ENCODE peak calls at places on chromosomes 1 and 21, in six cellular contexts. W is mucosa of descending colon, R is SK-N-SH, P is IMR-90, S is K562, B is heart left ventricle. A is an unnamed sample. For H3K36me3 and H3K9me3, the result is how much of the 10 kb centered on the place peaks cover.

GRCh38 chr1:53946252-53947171 is at the start of gene LRRC42:
- DNase-seq in S (peak), R (peak), P (no peak), B (no peak), W (no peak), A (no peak)

GRCh38 chr1:15678578-15678977 is 5.5 kb upstream of the PLEKHM2 start:
- DNase-seq in W (no peak), S (no peak), P (peak), B (no peak), R (no peak), A (no peak)

GRCh38 chr1:87061742-87062156 is 147.3 kb downstream of the HS2ST1 start:
- DNase-seq in S (no peak), R (no peak), P (peak), B (no peak), W (no peak), A (no peak)

GRCh38 chr1:205069371-205070125 is 14.7 kb downstream of the TMEM81 start:
- DNase-seq in P (no peak), B (no peak), S (no peak), R (peak), W (no peak), A (no peak)

GRCh38 chr1:87154351-87154750 is 174.3 kb upstream of the LMO4 start:
- DNase-seq in B (no peak), W (no peak), S (no peak), R (peak), P (no peak), A (peak)

GRCh38 chr1:204134103-204134502 is 17.7 kb downstream of the ETNK2 start:
- DNase-seq in W (no peak), R (no peak), S (no peak), B (no peak), P (no peak), A (no peak)

GRCh38 chr1:226674892-226675719 is 64.0 kb downstream of the ITPKB start:
- DNase-seq in S (no peak), P (no peak), B (peak), W (peak), R (no peak), A (no peak)

GRCh38 chr1:107683683-107684082 is 281.3 kb downstream of the VAV3 start:
- DNase-seq in P (no peak), B (no peak), S (no peak), W (peak), R (no peak), A (no peak)

GRCh38 chr1:52862666-52863458 is 20.3 kb downstream of the ZYG11A start:
- DNase-seq in W (no peak), B (no peak), R (no peak), S (no peak), P (no peak), A (no peak)

GRCh38 chr1:150957666-150958065 is 17.0 kb downstream of the CERS2 start:
- DNase-seq in S (no peak), P (no peak), W (no peak), B (no peak), R (no peak), A (no peak)

GRCh38 chr1:53073287-53073686 is 11.3 kb downstream of the PODN start:
- DNase-seq in W (no peak), P (no peak), S (no peak), R (no peak), B (no peak), A (no peak)

GRCh38 chr21:41830145-41830707 is 48.9 kb downstream of the PRDM15 start:
- DNase-seq in B (no peak), R (no peak), W (no peak), P (no peak), S (no peak), A (no peak)

GRCh38 chr1:50023292-50024159 is at the start of gene AGBL4:
- DNase-seq in P (no peak), S (peak), W (peak), B (peak), R (peak), A (peak)

GRCh38 chr1:78145105-78145580 is 99.4 kb downstream of the GIPC2 start:
- DNase-seq in W (peak), S (peak), P (peak), R (peak), B (no peak), A (peak)

GRCh38 chr1:197911172-197911856 is 5.9 kb upstream of the LHX9 start:
- DNase-seq in B (no peak), W (peak), P (no peak), S (no peak), R (peak), A (peak)

GRCh38 chr21:44083631-44084291 is 23.4 kb upstream of the PWP2 start:
- DNase-seq in S (no peak), B (no peak), W (peak), P (no peak), R (no peak), A (no peak)

GRCh38 chr1:85616011-85616705 is 35.6 kb downstream of the CCN1 start:
- DNase-seq in W (no peak), P (no peak), S (no peak), R (no peak), B (no peak), A (no peak)

GRCh38 chr1:158731707-158732106 is 11.2 kb upstream of the OR6K3 start:
- DNase-seq in B (no peak), S (no peak), W (no peak), P (no peak), R (no peak), A (no peak)

GRCh38 chr1:166952002-166952746 is 23.2 kb downstream of the ILDR2 start:
- DNase-seq in S (no peak), P (peak), R (no peak), W (peak), B (peak), A (no peak)

GRCh38 chr1:98044071-98044697 is 123.3 kb upstream of the DPYD start:
- DNase-seq in W (no peak), P (no peak), B (no peak), R (peak), S (no peak), A (no peak)

GRCh38 chr1:73914994-73915393 is 283.0 kb downstream of the LRRIQ3 start:
- DNase-seq in P (no peak), S (no peak), B (no peak), R (no peak), W (no peak), A (no peak)

GRCh38 chr1:205391386-205391785 is 30.5 kb downstream of the LEMD1 start:
- DNase-seq in P (no peak), B (no peak), S (no peak), W (peak), R (no peak), A (no peak)

GRCh38 chr1:200168926-200169325 is 141.4 kb downstream of the NR5A2 start:
- DNase-seq in R (no peak), W (no peak), P (no peak), B (no peak), S (no peak), A (no peak)

GRCh38 chr1:44783697-44784093 is 4.3 kb downstream of the BEST4 start:
- DNase-seq in R (no peak), S (no peak), B (no peak), P (no peak), W (no peak), A (no peak)

DNA sequence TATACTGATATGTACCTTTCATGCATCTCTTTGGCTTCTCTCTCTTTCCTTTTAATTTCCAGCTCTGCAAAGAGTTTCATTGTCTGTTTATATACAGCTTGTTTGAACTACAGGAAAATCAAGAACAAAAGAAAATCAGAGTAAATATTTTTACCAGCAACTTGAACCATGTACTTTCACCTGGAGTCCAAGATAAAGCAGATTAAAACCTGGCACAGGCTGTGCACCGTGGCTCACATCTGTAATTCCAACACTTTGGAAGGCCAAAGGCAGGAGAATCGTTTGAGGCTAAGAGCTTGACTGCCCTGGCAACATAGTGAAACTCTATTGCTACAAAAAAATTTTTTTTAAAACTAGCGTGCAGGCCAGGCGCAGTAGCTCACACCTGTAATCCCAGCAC is 27.6 kb downstream of the DNAJC8 start:
- DNase-seq in S (no peak), R (no peak), B (no peak), P (no peak), W (no peak), A (no peak)
- H3K36me3 ChIP-seq in S (half or more), R (half or more), B (half or more), P (under half), W (under half), A (half or more)

GRCh38 chr21:19913995-19914394 is 1084.2 kb upstream of the NCAM2 start:
- DNase-seq in P (no peak), B (no peak), S (no peak), W (no peak), R (no peak), A (no peak)
- H3K9me3 ChIP-seq in P (under half), B (under half), S (under half), W (under half), R (under half), A (under half)

GRCh38 chr1:183580281-183580682 is 10.0 kb downstream of the NCF2 start:
- DNase-seq in P (no peak), R (no peak), B (peak), S (no peak), W (peak), A (peak)
- TF ChIP-seq CTCF in P (no peak), R (peak), B (peak), S (peak), W (no peak), A (peak)

GRCh38 chr1:168693197-168693871 is 35.7 kb downstream of the DPT start:
- DNase-seq in B (no peak), R (no peak), P (no peak), W (peak), S (no peak), A (no peak)

GRCh38 chr1:168689726-168690602 is 39.0 kb downstream of the DPT start:
- DNase-seq in W (no peak), R (peak), S (no peak), P (no peak), B (peak), A (no peak)

GRCh38 chr1:168693872-168694238 is 35.2 kb downstream of the DPT start:
- DNase-seq in P (no peak), W (no peak), R (no peak), S (no peak), B (no peak), A (no peak)

GRCh38 chr1:168692472-168692871 is 36.5 kb downstream of the DPT start:
- DNase-seq in B (no peak), P (no peak), R (no peak), S (no peak), W (no peak), A (no peak)

GRCh38 chr1:168691541-168691940 is 37.5 kb downstream of the DPT start:
- DNase-seq in R (peak), S (no peak), W (no peak), P (no peak), B (no peak), A (no peak)
- H3K36me3 ChIP-seq in R (under half), S (under half), W (under half), P (under half), B (under half), A (under half)

GRCh38 chr1:233443040-233443439 is 115.5 kb downstream of the MAP3K21 start:
- DNase-seq in R (no peak), W (no peak), S (no peak), B (no peak), P (no peak), A (no peak)

GRCh38 chr1:233444484-233444883 is 117.0 kb downstream of the MAP3K21 start:
- DNase-seq in S (no peak), R (no peak), P (no peak), W (no peak), B (no peak), A (no peak)

GRCh38 chr1:233445737-233446136 is 118.2 kb downstream of the MAP3K21 start:
- DNase-seq in B (no peak), R (no peak), S (no peak), W (no peak), P (no peak), A (no peak)

GRCh38 chr1:233448290-233448689 is 120.8 kb downstream of the MAP3K21 start:
- DNase-seq in B (no peak), W (no peak), P (no peak), R (peak), S (no peak), A (peak)

DNA sequence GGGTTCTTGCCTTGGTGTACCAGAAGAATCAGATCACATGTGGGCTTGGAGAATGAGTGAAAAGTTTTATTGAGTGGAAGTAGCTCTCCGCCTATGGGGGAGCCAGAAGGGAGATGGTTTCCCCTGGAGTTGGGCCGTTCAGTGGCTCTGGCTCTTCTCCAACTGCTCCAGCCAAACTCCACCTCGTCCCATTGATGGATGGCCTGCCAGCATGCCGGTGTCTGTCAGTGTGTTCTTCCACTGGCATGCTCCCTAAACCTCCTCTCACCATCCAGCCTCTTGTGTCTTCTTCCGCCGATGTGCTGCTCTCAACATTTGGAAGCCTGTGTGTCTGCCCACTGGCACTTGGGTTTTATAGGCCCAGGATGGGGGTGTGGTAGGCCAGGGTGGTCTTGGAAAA is 119.4 kb downstream of the MAP3K21 start:
- DNase-seq in S (no peak), R (no peak), P (no peak), B (no peak), W (no peak), A (no peak)
- H3K9me3 ChIP-seq in S (under half), R (under half), P (under half), B (under half), W (under half), A (under half)

GRCh38 chr1:156574039-156574633 is 1.8 kb upstream of the IQGAP3 start:
- DNase-seq in B (no peak), R (no peak), S (no peak), W (no peak), P (no peak), A (no peak)
- TF ChIP-seq CTCF in B (no peak), R (no peak), S (no peak), W (no peak), P (no peak), A (no peak)

GRCh38 chr1:201842472-201843020 is 13.6 kb downstream of the IPO9 start:
- DNase-seq in B (no peak), W (no peak), R (no peak), S (no peak), P (no peak), A (no peak)
- H3K36me3 ChIP-seq in B (under half), W (under half), R (under half), S (under half), P (under half), A (under half)

GRCh38 chr21:40324389-40324788 is 457.2 kb downstream of the PCP4 start:
- DNase-seq in S (no peak), R (no peak), W (no peak), P (no peak), B (no peak), A (no peak)
- H3K9me3 ChIP-seq in S (under half), R (under half), W (under half), P (under half), B (under half), A (under half)

GRCh38 chr1:42924249-42925131 is 34.2 kb downstream of the SLC2A1 start:
- DNase-seq in R (peak), S (peak), P (peak), B (peak), W (peak), A (peak)
- TF ChIP-seq CTCF in R (peak), S (peak), P (peak), B (peak), W (no peak), A (no peak)